ENCODE peak calls at places on chromosomes 7 and 10, in nine cellular contexts. V is foreskin fibroblast; A is effector CD8-positive, alpha-beta T cell; O is KG1; C is EL; B is smooth muscle cell of the brain vasculature; W is mesendoderm; M is activated CD8-positive, alpha-beta memory T cell treated with anti-CD3 and anti-CD28 coated beads for 1 hour; Z is activated CD4-positive, alpha-beta T cell treated with anti-CD3 and anti-CD28 coated beads for 1 hour. D is an unnamed sample.

GRCh38 chr10:7887417-7887816 is 69.1 kb downstream of the TAF3 start:
- DNase-seq in M (no peak), V (peak), B (no peak), Z (no peak), A (no peak), O (no peak), W (peak), C (peak), D (no peak)

GRCh38 chr7:24318326-24318725 is 34.3 kb downstream of the NPY start:
- DNase-seq in A (no peak), V (no peak), M (no peak), W (peak), Z (no peak), B (no peak), O (no peak), C (no peak), D (no peak)

GRCh38 chr10:112446855-112447691 is at the start of the genes VTI1A and ZDHHC6:
- DNase-seq in M (peak), B (peak), O (peak), C (peak), V (peak), Z (peak), W (peak), A (peak), D (no peak)

GRCh38 chr10:102419561-102420442 is 834 bp upstream of the FBXL15 start:
- DNase-seq in V (peak), Z (peak), M (no peak), O (peak), W (peak), C (no peak), B (no peak), A (peak), D (no peak)

GRCh38 chr7:46291601-46292150 is 370.6 kb upstream of the IGFBP3 start:
- DNase-seq in Z (no peak), M (no peak), W (no peak), A (no peak), B (peak), O (no peak), V (peak), C (peak), D (peak)

GRCh38 chr7:130966246-130967009 is 232.4 kb upstream of the KLF14 start:
- DNase-seq in W (no peak), M (no peak), A (no peak), V (peak), O (no peak), C (peak), B (no peak), Z (no peak), D (no peak)

GRCh38 chr10:92181575-92181974 is 109.3 kb downstream of the CPEB3 start:
- DNase-seq in M (no peak), C (peak), V (peak), W (peak), A (no peak), B (no peak), O (no peak), Z (no peak), D (no peak)

GRCh38 chr7:129772646-129773280 is 161.2 kb downstream of the NRF1 start:
- DNase-seq in O (no peak), W (no peak), V (no peak), C (no peak), M (no peak), Z (no peak), A (no peak), B (no peak), D (no peak)

GRCh38 chr7:120725376-120726039 is 132.4 kb downstream of the TSPAN12 start:
- DNase-seq in B (peak), O (peak), W (peak), C (peak), A (no peak), Z (no peak), M (no peak), V (peak), D (no peak)

GRCh38 chr10:7686351-7687171 is 16.6 kb upstream of the ITIH2 start:
- DNase-seq in O (no peak), A (no peak), C (no peak), Z (no peak), V (no peak), B (no peak), M (no peak), W (no peak), D (no peak)

GRCh38 chr7:102154425-102154824 is 132.2 kb upstream of the SH2B2 start:
- DNase-seq in M (no peak), C (no peak), B (no peak), W (no peak), Z (no peak), V (no peak), A (no peak), O (no peak), D (no peak)

GRCh38 chr7:129438839-129439640 is 4.8 kb downstream of the STRIP2 start:
- DNase-seq in B (no peak), V (peak), M (no peak), O (no peak), A (no peak), Z (no peak), C (peak), W (no peak), D (no peak)

GRCh38 chr7:43625453-43625852 is 42.5 kb downstream of the STK17A start:
- DNase-seq in V (no peak), C (no peak), M (no peak), A (no peak), W (peak), O (no peak), Z (no peak), B (no peak), D (no peak)

GRCh38 chr7:76405738-76406137 is 3.8 kb downstream of the SSC4D start:
- DNase-seq in Z (no peak), A (no peak), B (no peak), M (no peak), C (no peak), O (no peak), W (no peak), V (no peak), D (no peak)

GRCh38 chr7:1706721-1707613 is 36.9 kb downstream of the ELFN1 start:
- DNase-seq in Z (peak), V (no peak), B (no peak), M (no peak), C (no peak), O (no peak), A (no peak), W (no peak), D (no peak)

GRCh38 chr7:116542618-116543017 is 17.8 kb downstream of the CAV1 start:
- DNase-seq in V (peak), B (no peak), A (no peak), Z (no peak), O (no peak), M (no peak), C (peak), W (peak), D (no peak)

GRCh38 chr10:6297951-6298381 is 95.2 kb downstream of the PFKFB3 start:
- DNase-seq in O (no peak), V (no peak), M (no peak), W (no peak), C (no peak), B (peak), A (no peak), Z (no peak), D (no peak)

GRCh38 chr7:137583199-137583598 is 239.7 kb upstream of the PTN start:
- DNase-seq in B (no peak), W (no peak), O (no peak), V (no peak), Z (no peak), A (no peak), C (no peak), M (no peak), D (no peak)

GRCh38 chr7:67947651-67948050 is 951.0 kb downstream of the TYW1 start:
- DNase-seq in Z (no peak), A (no peak), V (no peak), C (no peak), O (no peak), B (no peak), M (no peak), W (no peak), D (no peak)

GRCh38 chr10:82277591-82277990 is 402.6 kb downstream of the NRG3 start:
- DNase-seq in W (no peak), M (no peak), C (no peak), B (no peak), Z (no peak), A (no peak), O (no peak), V (peak), D (no peak)

GRCh38 chr7:25952277-25953057 is 199.5 kb upstream of the NFE2L3 start:
- DNase-seq in W (peak), B (no peak), M (no peak), O (no peak), C (no peak), V (no peak), Z (no peak), A (no peak), D (no peak)

GRCh38 chr10:46228076-46229071 is 58.4 kb upstream of the ANTXRL start:
- DNase-seq in C (peak), B (peak), V (peak), A (peak), W (peak), M (peak), O (peak), Z (peak), D (peak)

GRCh38 chr10:89805599-89806013 is 104.2 kb downstream of the KIF20B start:
- DNase-seq in W (no peak), O (no peak), V (no peak), B (no peak), Z (no peak), A (no peak), C (no peak), M (no peak), D (no peak)

GRCh38 chr7:28672397-28672797 is 260.1 kb downstream of the CREB5 start:
- DNase-seq in B (no peak), O (no peak), Z (no peak), A (no peak), W (peak), V (no peak), C (no peak), M (no peak), D (no peak)

GRCh38 chr10:129459762-129460539 is 7.1 kb upstream of the MGMT start:
- DNase-seq in B (no peak), Z (no peak), W (no peak), V (no peak), C (no peak), O (no peak), M (no peak), A (no peak), D (no peak)

GRCh38 chr10:110273474-110273873 is 31.2 kb downstream of the SMNDC1 start:
- DNase-seq in W (no peak), C (peak), Z (no peak), V (peak), B (no peak), A (no peak), M (no peak), O (no peak), D (no peak)

GRCh38 chr10:101231912-101232689 is 2.8 kb upstream of the LBX1 start:
- DNase-seq in O (no peak), C (no peak), B (no peak), Z (no peak), V (no peak), M (no peak), W (no peak), A (no peak), D (no peak)

GRCh38 chr10:68212721-68213352 is 19.1 kb downstream of the ATOH7 start:
- DNase-seq in V (peak), A (no peak), B (no peak), W (peak), M (no peak), Z (no peak), C (peak), O (no peak), D (no peak)

GRCh38 chr10:30454744-30455498 is 20.9 kb downstream of the MAP3K8 start:
- DNase-seq in V (peak), W (no peak), Z (no peak), A (no peak), O (no peak), C (peak), M (no peak), B (no peak), D (peak)

GRCh38 chr7:78226059-78226658 is 427.6 kb downstream of the PHTF2 start:
- DNase-seq in B (no peak), M (no peak), Z (no peak), C (peak), A (no peak), V (peak), O (no peak), W (peak), D (no peak)

GRCh38 chr10:22505923-22506685 is 160.8 kb downstream of the SPAG6 start:
- DNase-seq in M (peak), O (peak), A (no peak), Z (no peak), W (no peak), V (peak), C (peak), B (no peak), D (no peak)

GRCh38 chr7:74362262-74362661 is 73.1 kb downstream of the CLIP2 start:
- DNase-seq in B (no peak), O (no peak), Z (no peak), V (no peak), W (peak), M (no peak), A (no peak), C (no peak), D (no peak)

GRCh38 chr10:28873540-28873939 is 196.2 kb downstream of the BAMBI start:
- DNase-seq in Z (no peak), M (no peak), O (no peak), W (no peak), A (no peak), C (no peak), B (no peak), V (no peak), D (no peak)